ENCODE peak calls at places on chromosome 15, in nine cellular contexts. One of them, this sample, is unnamed. For H3K4me1, the result is how much of the 10 kb centered on the place peaks cover.

GRCh38 chr15:90015749-90016148 is 14.6 kb downstream of the ZNF710 start:
- DNase-seq in HepG2: no peak
- DNase-seq in adrenal gland: no peak
- DNase-seq in A549: peak
- DNase-seq in IMR-90: no peak
- DNase-seq in Peyer's patch: no peak
- DNase-seq in esophagus squamous epithelium: no peak
- DNase-seq in vagina: peak
- DNase-seq in suprapubic skin: peak
- DNase-seq in this sample: no peak

GRCh38 chr15:67174864-67175573 is 79.4 kb downstream of the AAGAB start:
- DNase-seq in HepG2: no peak
- DNase-seq in adrenal gland: no peak
- DNase-seq in A549: peak
- DNase-seq in IMR-90: peak
- DNase-seq in Peyer's patch: no peak
- DNase-seq in esophagus squamous epithelium: no peak
- DNase-seq in vagina: no peak
- DNase-seq in suprapubic skin: no peak
- DNase-seq in this sample: no peak

GRCh38 chr15:83208357-83208661 is 686 bp upstream of the HDGFL3 start:
- DNase-seq in HepG2: no peak
- DNase-seq in adrenal gland: no peak
- DNase-seq in A549: peak
- DNase-seq in IMR-90: no peak
- DNase-seq in Peyer's patch: no peak
- DNase-seq in esophagus squamous epithelium: no peak
- DNase-seq in vagina: no peak
- DNase-seq in suprapubic skin: no peak
- DNase-seq in this sample: no peak

GRCh38 chr15:27690290-27690689 is 408.8 kb downstream of the OCA2 start:
- DNase-seq in HepG2: no peak
- DNase-seq in adrenal gland: no peak
- DNase-seq in A549: no peak
- DNase-seq in IMR-90: no peak
- DNase-seq in Peyer's patch: no peak
- DNase-seq in esophagus squamous epithelium: no peak
- DNase-seq in vagina: no peak
- DNase-seq in suprapubic skin: no peak
- DNase-seq in this sample: no peak

GRCh38 chr15:60070838-60071493 is 66.9 kb downstream of the FOXB1 start:
- DNase-seq in HepG2: no peak
- DNase-seq in adrenal gland: no peak
- DNase-seq in A549: peak
- DNase-seq in IMR-90: peak
- DNase-seq in Peyer's patch: no peak
- DNase-seq in esophagus squamous epithelium: no peak
- DNase-seq in vagina: no peak
- DNase-seq in suprapubic skin: no peak
- DNase-seq in this sample: no peak

GRCh38 chr15:60426870-60427528 is 29.2 kb upstream of the ANXA2 start:
- DNase-seq in HepG2: no peak
- DNase-seq in adrenal gland: no peak
- DNase-seq in A549: no peak
- DNase-seq in IMR-90: peak
- DNase-seq in Peyer's patch: no peak
- DNase-seq in esophagus squamous epithelium: no peak
- DNase-seq in vagina: no peak
- DNase-seq in suprapubic skin: no peak
- DNase-seq in this sample: no peak

GRCh38 chr15:88247914-88248313 is 8.6 kb downstream of the NTRK3 start:
- DNase-seq in HepG2: no peak
- DNase-seq in adrenal gland: no peak
- DNase-seq in A549: no peak
- DNase-seq in IMR-90: no peak
- DNase-seq in Peyer's patch: no peak
- DNase-seq in esophagus squamous epithelium: no peak
- DNase-seq in vagina: no peak
- DNase-seq in suprapubic skin: no peak
- DNase-seq in this sample: no peak

GRCh38 chr15:28873006-28873405 is 12.8 kb upstream of the APBA2 start:
- DNase-seq in HepG2: no peak
- DNase-seq in adrenal gland: no peak
- DNase-seq in A549: no peak
- DNase-seq in IMR-90: no peak
- DNase-seq in Peyer's patch: no peak
- DNase-seq in esophagus squamous epithelium: no peak
- DNase-seq in vagina: no peak
- DNase-seq in suprapubic skin: no peak
- DNase-seq in this sample: no peak

GRCh38 chr15:100729461-100729860 is 127.1 kb downstream of the ASB7 start:
- DNase-seq in HepG2: no peak
- DNase-seq in adrenal gland: no peak
- DNase-seq in A549: no peak
- DNase-seq in IMR-90: no peak
- DNase-seq in Peyer's patch: no peak
- DNase-seq in esophagus squamous epithelium: no peak
- DNase-seq in vagina: no peak
- DNase-seq in suprapubic skin: no peak
- DNase-seq in this sample: no peak

GRCh38 chr15:61598655-61599054 is 369.6 kb upstream of the RORA start:
- DNase-seq in HepG2: no peak
- DNase-seq in adrenal gland: no peak
- DNase-seq in A549: no peak
- DNase-seq in IMR-90: no peak
- DNase-seq in Peyer's patch: no peak
- DNase-seq in esophagus squamous epithelium: no peak
- DNase-seq in vagina: no peak
- DNase-seq in suprapubic skin: no peak
- DNase-seq in this sample: no peak

GRCh38 chr15:92527197-92527596 is 128.4 kb downstream of the FAM174B start:
- DNase-seq in HepG2: no peak
- DNase-seq in adrenal gland: no peak
- DNase-seq in A549: no peak
- DNase-seq in IMR-90: no peak
- DNase-seq in Peyer's patch: no peak
- DNase-seq in esophagus squamous epithelium: no peak
- DNase-seq in vagina: no peak
- DNase-seq in suprapubic skin: no peak
- DNase-seq in this sample: no peak

GRCh38 chr15:61227269-61228024 is 1.7 kb downstream of the RORA start:
- DNase-seq in HepG2: no peak
- DNase-seq in adrenal gland: peak
- DNase-seq in A549: peak
- DNase-seq in IMR-90: peak
- DNase-seq in Peyer's patch: no peak
- DNase-seq in esophagus squamous epithelium: no peak
- DNase-seq in vagina: no peak
- DNase-seq in suprapubic skin: no peak
- DNase-seq in this sample: no peak

GRCh38 chr15:61051570-61052031 is 177.5 kb downstream of the RORA start:
- DNase-seq in HepG2: peak
- DNase-seq in adrenal gland: peak
- DNase-seq in A549: peak
- DNase-seq in IMR-90: peak
- DNase-seq in Peyer's patch: no peak
- DNase-seq in esophagus squamous epithelium: no peak
- DNase-seq in vagina: no peak
- DNase-seq in suprapubic skin: no peak
- DNase-seq in this sample: no peak

GRCh38 chr15:43067717-43068461 is 37.9 kb downstream of the UBR1 start:
- DNase-seq in HepG2: peak
- DNase-seq in adrenal gland: no peak
- DNase-seq in A549: no peak
- DNase-seq in IMR-90: peak
- DNase-seq in Peyer's patch: no peak
- DNase-seq in esophagus squamous epithelium: no peak
- DNase-seq in vagina: no peak
- DNase-seq in suprapubic skin: no peak
- DNase-seq in this sample: no peak

GRCh38 chr15:60476713-60477112 is 2.2 kb downstream of the ICE2 start:
- DNase-seq in HepG2: peak
- DNase-seq in adrenal gland: no peak
- DNase-seq in A549: no peak
- DNase-seq in IMR-90: peak
- DNase-seq in Peyer's patch: no peak
- DNase-seq in esophagus squamous epithelium: no peak
- DNase-seq in vagina: no peak
- DNase-seq in suprapubic skin: no peak
- DNase-seq in this sample: no peak

GRCh38 chr15:42679285-42680141 is 57.4 kb downstream of the CDAN1 start:
- DNase-seq in HepG2: no peak
- DNase-seq in adrenal gland: no peak
- DNase-seq in A549: peak
- DNase-seq in IMR-90: no peak
- DNase-seq in Peyer's patch: no peak
- DNase-seq in esophagus squamous epithelium: no peak
- DNase-seq in vagina: no peak
- DNase-seq in suprapubic skin: no peak
- DNase-seq in this sample: no peak

GRCh38 chr15:73325191-73325980 is 43.4 kb downstream of the HCN4 start:
- DNase-seq in HepG2: no peak
- DNase-seq in adrenal gland: no peak
- DNase-seq in A549: peak
- DNase-seq in IMR-90: no peak
- DNase-seq in Peyer's patch: no peak
- DNase-seq in esophagus squamous epithelium: no peak
- DNase-seq in vagina: no peak
- DNase-seq in suprapubic skin: no peak
- DNase-seq in this sample: no peak

GRCh38 chr15:73328149-73328820 is 40.5 kb downstream of the HCN4 start:
- DNase-seq in HepG2: no peak
- DNase-seq in adrenal gland: no peak
- DNase-seq in A549: no peak
- DNase-seq in IMR-90: no peak
- DNase-seq in Peyer's patch: no peak
- DNase-seq in esophagus squamous epithelium: no peak
- DNase-seq in vagina: no peak
- DNase-seq in suprapubic skin: no peak
- DNase-seq in this sample: no peak

GRCh38 chr15:73323956-73324355 is 44.8 kb downstream of the HCN4 start:
- DNase-seq in HepG2: no peak
- DNase-seq in adrenal gland: no peak
- DNase-seq in A549: no peak
- DNase-seq in IMR-90: no peak
- DNase-seq in Peyer's patch: no peak
- DNase-seq in esophagus squamous epithelium: no peak
- DNase-seq in vagina: no peak
- DNase-seq in suprapubic skin: peak
- DNase-seq in this sample: peak

GRCh38 chr15:73324496-73325170 is 44.1 kb downstream of the HCN4 start:
- DNase-seq in HepG2: no peak
- DNase-seq in adrenal gland: no peak
- DNase-seq in A549: no peak
- DNase-seq in IMR-90: no peak
- DNase-seq in Peyer's patch: no peak
- DNase-seq in esophagus squamous epithelium: no peak
- DNase-seq in vagina: no peak
- DNase-seq in suprapubic skin: peak
- DNase-seq in this sample: peak

GRCh38 chr15:73326157-73326556 is 42.6 kb downstream of the HCN4 start:
- DNase-seq in HepG2: no peak
- DNase-seq in adrenal gland: no peak
- DNase-seq in A549: no peak
- DNase-seq in IMR-90: no peak
- DNase-seq in Peyer's patch: no peak
- DNase-seq in esophagus squamous epithelium: no peak
- DNase-seq in vagina: no peak
- DNase-seq in suprapubic skin: no peak
- DNase-seq in this sample: no peak
- H3K4me3 ChIP-seq in HepG2: no peak
- H3K4me3 ChIP-seq in adrenal gland: no peak
- H3K4me3 ChIP-seq in A549: no peak
- H3K4me3 ChIP-seq in IMR-90: no peak
- H3K4me3 ChIP-seq in Peyer's patch: no peak
- H3K4me3 ChIP-seq in esophagus squamous epithelium: no peak
- H3K4me3 ChIP-seq in vagina: no peak
- H3K4me3 ChIP-seq in suprapubic skin: no peak
- H3K4me3 ChIP-seq in this sample: no peak

GRCh38 chr15:31265871-31266711 is 60.5 kb upstream of the KLF13 start:
- DNase-seq in HepG2: no peak
- DNase-seq in adrenal gland: peak
- DNase-seq in A549: no peak
- DNase-seq in IMR-90: no peak
- DNase-seq in Peyer's patch: peak
- DNase-seq in esophagus squamous epithelium: no peak
- DNase-seq in vagina: peak
- DNase-seq in suprapubic skin: peak
- DNase-seq in this sample: peak
- H3K4me1 ChIP-seq in HepG2: half or more
- H3K4me1 ChIP-seq in adrenal gland: under half
- H3K4me1 ChIP-seq in A549: under half
- H3K4me1 ChIP-seq in IMR-90: under half
- H3K4me1 ChIP-seq in Peyer's patch: half or more
- H3K4me1 ChIP-seq in esophagus squamous epithelium: under half
- H3K4me1 ChIP-seq in vagina: under half
- H3K4me1 ChIP-seq in suprapubic skin: under half
- H3K4me1 ChIP-seq in this sample: under half

DNA sequence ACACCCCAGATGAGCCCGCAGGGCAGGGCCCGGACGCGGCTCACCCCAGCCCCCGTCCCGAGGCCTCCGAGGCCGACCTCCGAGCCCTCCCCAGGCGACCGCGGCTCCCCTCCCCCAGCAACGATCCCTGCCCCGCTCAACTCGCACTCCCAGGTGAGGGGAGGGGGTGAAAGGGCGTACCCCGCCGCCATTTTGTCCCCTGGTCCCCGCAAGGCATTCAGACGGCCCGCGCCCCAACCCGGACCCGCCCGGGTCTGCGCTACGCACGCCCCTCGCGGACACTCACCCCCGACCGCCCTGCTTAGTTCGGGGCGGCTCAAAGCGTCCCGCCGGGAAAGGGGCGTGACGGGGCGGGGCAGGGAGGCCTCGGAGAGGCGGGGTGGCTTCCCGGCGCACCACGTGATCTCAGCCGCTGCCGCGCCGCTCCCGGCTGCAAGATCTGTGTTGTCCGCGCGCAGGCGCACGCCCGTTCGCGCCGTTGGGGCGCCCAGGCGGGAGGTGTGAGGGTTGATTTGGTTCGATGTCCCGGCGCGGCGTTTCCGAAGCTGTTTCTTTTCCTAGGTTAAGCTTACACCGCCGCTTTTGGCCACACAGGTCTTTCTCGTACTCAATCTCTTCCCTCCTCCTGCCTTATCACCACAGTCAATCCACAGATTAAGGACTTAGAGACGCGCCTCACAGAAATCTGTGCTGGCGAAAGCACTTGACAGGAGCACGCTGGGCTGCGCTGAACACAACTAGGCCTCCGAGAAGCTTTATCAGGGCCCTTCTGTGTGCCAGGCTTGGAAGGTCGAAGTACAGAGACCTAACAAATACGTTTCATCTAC is at the start of gene SCAPER:
- DNase-seq in HepG2: peak
- DNase-seq in adrenal gland: peak
- DNase-seq in A549: peak
- DNase-seq in IMR-90: peak
- DNase-seq in Peyer's patch: peak
- DNase-seq in esophagus squamous epithelium: peak
- DNase-seq in vagina: peak
- DNase-seq in suprapubic skin: peak
- DNase-seq in this sample: peak
- TF ChIP-seq POLR2A in HepG2: peak
- TF ChIP-seq POLR2A in adrenal gland: peak
- TF ChIP-seq POLR2A in A549: peak
- TF ChIP-seq POLR2A in IMR-90: peak
- TF ChIP-seq POLR2A in Peyer's patch: peak
- TF ChIP-seq POLR2A in esophagus squamous epithelium: no peak
- TF ChIP-seq POLR2A in vagina: peak
- TF ChIP-seq POLR2A in suprapubic skin: no peak
- TF ChIP-seq POLR2A in this sample: peak

GRCh38 chr15:85840079-85840801 is 45.5 kb upstream of the KLHL25 start:
- DNase-seq in HepG2: peak
- DNase-seq in adrenal gland: peak
- DNase-seq in A549: peak
- DNase-seq in IMR-90: peak
- DNase-seq in Peyer's patch: peak
- DNase-seq in esophagus squamous epithelium: no peak
- DNase-seq in vagina: no peak
- DNase-seq in suprapubic skin: peak
- DNase-seq in this sample: peak
- H3K4me3 ChIP-seq in HepG2: peak
- H3K4me3 ChIP-seq in adrenal gland: no peak
- H3K4me3 ChIP-seq in A549: peak
- H3K4me3 ChIP-seq in IMR-90: peak
- H3K4me3 ChIP-seq in Peyer's patch: peak
- H3K4me3 ChIP-seq in esophagus squamous epithelium: peak
- H3K4me3 ChIP-seq in vagina: peak
- H3K4me3 ChIP-seq in suprapubic skin: peak
- H3K4me3 ChIP-seq in this sample: peak